ENCODE peak calls at places on chromosomes 11 and 22, in nine cellular contexts. One of them, this sample, is unnamed.

GRCh38 chr22:30824711-30825110 is 130.0 kb downstream of the OSBP2 start:
- DNase-seq in Caki2: no peak
- DNase-seq in nephron progenitor cell: no peak
- DNase-seq in fibroblast of gingiva: no peak
- DNase-seq in activated T-cell treated with anti-CD3 and anti-CD28 coated beads for 24 hours: no peak
- DNase-seq in activated CD8-positive, alpha-beta memory T cell treated with anti-CD3 and anti-CD28 coated beads, Interleukin-2, amount 10 ng/mL, durations not matched to agents 7 days and 5 days: no peak
- DNase-seq in COR-L47: no peak
- DNase-seq in EL: no peak
- DNase-seq in AG09319: no peak
- DNase-seq in this sample: no peak

GRCh38 chr22:25747245-25747944 is 5.4 kb downstream of the MYO18B start:
- DNase-seq in Caki2: peak; percentile 100
- DNase-seq in nephron progenitor cell: no peak
- DNase-seq in fibroblast of gingiva: peak; percentile 95
- DNase-seq in activated T-cell treated with anti-CD3 and anti-CD28 coated beads for 24 hours: no peak
- DNase-seq in activated CD8-positive, alpha-beta memory T cell treated with anti-CD3 and anti-CD28 coated beads, Interleukin-2, amount 10 ng/mL, durations not matched to agents 7 days and 5 days: no peak
- DNase-seq in COR-L47: peak; percentile 32
- DNase-seq in EL: peak; percentile 99
- DNase-seq in AG09319: peak; percentile 81
- DNase-seq in this sample: peak; percentile 23

GRCh38 chr11:75263944-75264349 is 23.4 kb downstream of the TPBGL start:
- DNase-seq in Caki2: no peak
- DNase-seq in nephron progenitor cell: no peak
- DNase-seq in fibroblast of gingiva: no peak
- DNase-seq in activated T-cell treated with anti-CD3 and anti-CD28 coated beads for 24 hours: no peak
- DNase-seq in activated CD8-positive, alpha-beta memory T cell treated with anti-CD3 and anti-CD28 coated beads, Interleukin-2, amount 10 ng/mL, durations not matched to agents 7 days and 5 days: no peak
- DNase-seq in COR-L47: no peak
- DNase-seq in EL: no peak
- DNase-seq in AG09319: no peak
- DNase-seq in this sample: no peak

GRCh38 chr11:132099692-132100091 is 729.3 kb downstream of the NTM start:
- DNase-seq in Caki2: no peak
- DNase-seq in nephron progenitor cell: peak; percentile 45
- DNase-seq in fibroblast of gingiva: no peak
- DNase-seq in activated T-cell treated with anti-CD3 and anti-CD28 coated beads for 24 hours: no peak
- DNase-seq in activated CD8-positive, alpha-beta memory T cell treated with anti-CD3 and anti-CD28 coated beads, Interleukin-2, amount 10 ng/mL, durations not matched to agents 7 days and 5 days: no peak
- DNase-seq in COR-L47: no peak
- DNase-seq in EL: no peak
- DNase-seq in AG09319: no peak
- DNase-seq in this sample: no peak

GRCh38 chr11:11973866-11974265 is 34.6 kb downstream of the DKK3 start:
- DNase-seq in Caki2: no peak
- DNase-seq in nephron progenitor cell: no peak
- DNase-seq in fibroblast of gingiva: no peak
- DNase-seq in activated T-cell treated with anti-CD3 and anti-CD28 coated beads for 24 hours: no peak
- DNase-seq in activated CD8-positive, alpha-beta memory T cell treated with anti-CD3 and anti-CD28 coated beads, Interleukin-2, amount 10 ng/mL, durations not matched to agents 7 days and 5 days: peak; percentile 18
- DNase-seq in COR-L47: no peak
- DNase-seq in EL: no peak
- DNase-seq in AG09319: no peak
- DNase-seq in this sample: no peak

GRCh38 chr11:77384584-77384983 is 83.1 kb upstream of the GDPD4 start:
- DNase-seq in Caki2: no peak
- DNase-seq in nephron progenitor cell: no peak
- DNase-seq in fibroblast of gingiva: no peak
- DNase-seq in activated T-cell treated with anti-CD3 and anti-CD28 coated beads for 24 hours: no peak
- DNase-seq in activated CD8-positive, alpha-beta memory T cell treated with anti-CD3 and anti-CD28 coated beads, Interleukin-2, amount 10 ng/mL, durations not matched to agents 7 days and 5 days: no peak
- DNase-seq in COR-L47: no peak
- DNase-seq in EL: no peak
- DNase-seq in AG09319: no peak
- DNase-seq in this sample: no peak

GRCh38 chr11:23564370-23564769 is 704.1 kb upstream of the CCDC179 start:
- DNase-seq in Caki2: no peak
- DNase-seq in nephron progenitor cell: no peak
- DNase-seq in fibroblast of gingiva: no peak
- DNase-seq in activated T-cell treated with anti-CD3 and anti-CD28 coated beads for 24 hours: no peak
- DNase-seq in activated CD8-positive, alpha-beta memory T cell treated with anti-CD3 and anti-CD28 coated beads, Interleukin-2, amount 10 ng/mL, durations not matched to agents 7 days and 5 days: no peak
- DNase-seq in COR-L47: peak; percentile 88
- DNase-seq in EL: no peak
- DNase-seq in AG09319: no peak
- DNase-seq in this sample: no peak

GRCh38 chr11:113147249-113147648 is 167.1 kb upstream of the TTC12 start:
- DNase-seq in Caki2: no peak
- DNase-seq in nephron progenitor cell: no peak
- DNase-seq in fibroblast of gingiva: no peak
- DNase-seq in activated T-cell treated with anti-CD3 and anti-CD28 coated beads for 24 hours: no peak
- DNase-seq in activated CD8-positive, alpha-beta memory T cell treated with anti-CD3 and anti-CD28 coated beads, Interleukin-2, amount 10 ng/mL, durations not matched to agents 7 days and 5 days: no peak
- DNase-seq in COR-L47: peak; percentile 81
- DNase-seq in EL: no peak
- DNase-seq in AG09319: no peak
- DNase-seq in this sample: no peak

GRCh38 chr11:67312187-67313021 is 9.1 kb downstream of the SSH3 start:
- DNase-seq in Caki2: no peak
- DNase-seq in nephron progenitor cell: no peak
- DNase-seq in fibroblast of gingiva: no peak
- DNase-seq in activated T-cell treated with anti-CD3 and anti-CD28 coated beads for 24 hours: no peak
- DNase-seq in activated CD8-positive, alpha-beta memory T cell treated with anti-CD3 and anti-CD28 coated beads, Interleukin-2, amount 10 ng/mL, durations not matched to agents 7 days and 5 days: no peak
- DNase-seq in COR-L47: no peak
- DNase-seq in EL: no peak
- DNase-seq in AG09319: no peak
- DNase-seq in this sample: peak; percentile 79

GRCh38 chr11:35165416-35166368 is 26.7 kb downstream of the CD44 start:
- DNase-seq in Caki2: peak; percentile 64
- DNase-seq in nephron progenitor cell: no peak
- DNase-seq in fibroblast of gingiva: peak; percentile 95
- DNase-seq in activated T-cell treated with anti-CD3 and anti-CD28 coated beads for 24 hours: peak; percentile 79
- DNase-seq in activated CD8-positive, alpha-beta memory T cell treated with anti-CD3 and anti-CD28 coated beads, Interleukin-2, amount 10 ng/mL, durations not matched to agents 7 days and 5 days: peak; percentile 97
- DNase-seq in COR-L47: no peak
- DNase-seq in EL: peak; percentile 70
- DNase-seq in AG09319: no peak
- DNase-seq in this sample: peak; percentile 46

GRCh38 chr11:848380-848931 is 5.8 kb downstream of the TSPAN4 start:
- DNase-seq in Caki2: no peak
- DNase-seq in nephron progenitor cell: peak; percentile 68
- DNase-seq in fibroblast of gingiva: peak; percentile 27
- DNase-seq in activated T-cell treated with anti-CD3 and anti-CD28 coated beads for 24 hours: peak; percentile 51
- DNase-seq in activated CD8-positive, alpha-beta memory T cell treated with anti-CD3 and anti-CD28 coated beads, Interleukin-2, amount 10 ng/mL, durations not matched to agents 7 days and 5 days: peak; percentile 74
- DNase-seq in COR-L47: peak; percentile 52
- DNase-seq in EL: no peak
- DNase-seq in AG09319: no peak
- DNase-seq in this sample: peak; percentile 66

GRCh38 chr11:75498556-75499255 is 27.0 kb downstream of the GDPD5 start:
- DNase-seq in Caki2: no peak
- DNase-seq in nephron progenitor cell: no peak
- DNase-seq in fibroblast of gingiva: no peak
- DNase-seq in activated T-cell treated with anti-CD3 and anti-CD28 coated beads for 24 hours: no peak
- DNase-seq in activated CD8-positive, alpha-beta memory T cell treated with anti-CD3 and anti-CD28 coated beads, Interleukin-2, amount 10 ng/mL, durations not matched to agents 7 days and 5 days: no peak
- DNase-seq in COR-L47: no peak
- DNase-seq in EL: peak; percentile 65
- DNase-seq in AG09319: no peak
- DNase-seq in this sample: no peak

GRCh38 chr11:44575288-44575672 is 9.8 kb downstream of the CD82 start:
- DNase-seq in Caki2: no peak
- DNase-seq in nephron progenitor cell: no peak
- DNase-seq in fibroblast of gingiva: no peak
- DNase-seq in activated T-cell treated with anti-CD3 and anti-CD28 coated beads for 24 hours: no peak
- DNase-seq in activated CD8-positive, alpha-beta memory T cell treated with anti-CD3 and anti-CD28 coated beads, Interleukin-2, amount 10 ng/mL, durations not matched to agents 7 days and 5 days: no peak
- DNase-seq in COR-L47: no peak
- DNase-seq in EL: peak; percentile 79
- DNase-seq in AG09319: no peak
- DNase-seq in this sample: no peak

GRCh38 chr11:94130589-94131362 is 2.1 kb downstream of the PANX1 start:
- DNase-seq in Caki2: no peak
- DNase-seq in nephron progenitor cell: no peak
- DNase-seq in fibroblast of gingiva: peak; percentile 95
- DNase-seq in activated T-cell treated with anti-CD3 and anti-CD28 coated beads for 24 hours: no peak
- DNase-seq in activated CD8-positive, alpha-beta memory T cell treated with anti-CD3 and anti-CD28 coated beads, Interleukin-2, amount 10 ng/mL, durations not matched to agents 7 days and 5 days: no peak
- DNase-seq in COR-L47: no peak
- DNase-seq in EL: peak; percentile 83
- DNase-seq in AG09319: peak; percentile 77
- DNase-seq in this sample: no peak

GRCh38 chr22:25627271-25627848 is 62.9 kb downstream of the GRK3 start:
- DNase-seq in Caki2: no peak
- DNase-seq in nephron progenitor cell: no peak
- DNase-seq in fibroblast of gingiva: no peak
- DNase-seq in activated T-cell treated with anti-CD3 and anti-CD28 coated beads for 24 hours: no peak
- DNase-seq in activated CD8-positive, alpha-beta memory T cell treated with anti-CD3 and anti-CD28 coated beads, Interleukin-2, amount 10 ng/mL, durations not matched to agents 7 days and 5 days: no peak
- DNase-seq in COR-L47: no peak
- DNase-seq in EL: no peak
- DNase-seq in AG09319: no peak
- DNase-seq in this sample: no peak

GRCh38 chr11:61148016-61148640 is 13.1 kb downstream of the VPS37C start:
- DNase-seq in Caki2: no peak
- DNase-seq in nephron progenitor cell: no peak
- DNase-seq in fibroblast of gingiva: no peak
- DNase-seq in activated T-cell treated with anti-CD3 and anti-CD28 coated beads for 24 hours: no peak
- DNase-seq in activated CD8-positive, alpha-beta memory T cell treated with anti-CD3 and anti-CD28 coated beads, Interleukin-2, amount 10 ng/mL, durations not matched to agents 7 days and 5 days: no peak
- DNase-seq in COR-L47: peak; percentile 77
- DNase-seq in EL: no peak
- DNase-seq in AG09319: no peak
- DNase-seq in this sample: no peak

GRCh38 chr11:117559698-117560097 is 232.0 kb downstream of the CEP164 start:
- DNase-seq in Caki2: no peak
- DNase-seq in nephron progenitor cell: no peak
- DNase-seq in fibroblast of gingiva: no peak
- DNase-seq in activated T-cell treated with anti-CD3 and anti-CD28 coated beads for 24 hours: no peak
- DNase-seq in activated CD8-positive, alpha-beta memory T cell treated with anti-CD3 and anti-CD28 coated beads, Interleukin-2, amount 10 ng/mL, durations not matched to agents 7 days and 5 days: no peak
- DNase-seq in COR-L47: no peak
- DNase-seq in EL: no peak
- DNase-seq in AG09319: no peak
- DNase-seq in this sample: no peak

GRCh38 chr11:33692013-33692504 is 8.6 kb downstream of the C11orf91 start:
- DNase-seq in Caki2: peak; percentile 89
- DNase-seq in nephron progenitor cell: no peak
- DNase-seq in fibroblast of gingiva: peak; percentile 92
- DNase-seq in activated T-cell treated with anti-CD3 and anti-CD28 coated beads for 24 hours: no peak
- DNase-seq in activated CD8-positive, alpha-beta memory T cell treated with anti-CD3 and anti-CD28 coated beads, Interleukin-2, amount 10 ng/mL, durations not matched to agents 7 days and 5 days: no peak
- DNase-seq in COR-L47: peak; percentile 91
- DNase-seq in EL: peak; percentile 98
- DNase-seq in AG09319: peak; percentile 84
- DNase-seq in this sample: peak; percentile 67